ENCODE peak calls at places on chromosomes 3 and 15, in eight cellular contexts. One of them, this sample, is unnamed.
A peak's percentile ranks its signal among the peaks of the same experiment; 100 is the strongest.

GRCh38 chr3:185583925-185584324 is 2.2 kb upstream of the SENP2 start:
- DNase-seq in psoas muscle: no peak
- DNase-seq in A673: no peak
- DNase-seq in body of pancreas: no peak
- DNase-seq in prostate gland: no peak
- DNase-seq in neuronal stem cell: no peak
- DNase-seq in endothelial cell of umbilical vein: no peak
- DNase-seq in transverse colon: no peak
- DNase-seq in this sample: no peak

GRCh38 chr15:73983211-73983727 is 8.8 kb downstream of the STOML1 start:
- DNase-seq in psoas muscle: peak; percentile 76
- DNase-seq in A673: peak; percentile 49
- DNase-seq in body of pancreas: peak; percentile 56
- DNase-seq in prostate gland: peak; percentile 76
- DNase-seq in neuronal stem cell: no peak
- DNase-seq in endothelial cell of umbilical vein: peak; percentile 69
- DNase-seq in transverse colon: peak; percentile 47
- DNase-seq in this sample: no peak

GRCh38 chr3:100124116-100124767 is 9.9 kb upstream of the FILIP1L start:
- DNase-seq in psoas muscle: peak; percentile 19
- DNase-seq in A673: no peak
- DNase-seq in body of pancreas: no peak
- DNase-seq in prostate gland: no peak
- DNase-seq in neuronal stem cell: no peak
- DNase-seq in endothelial cell of umbilical vein: no peak
- DNase-seq in transverse colon: no peak
- DNase-seq in this sample: no peak

GRCh38 chr3:103949690-103950089 is 1417.0 kb upstream of the ALCAM start:
- DNase-seq in psoas muscle: no peak
- DNase-seq in A673: no peak
- DNase-seq in body of pancreas: no peak
- DNase-seq in prostate gland: no peak
- DNase-seq in neuronal stem cell: no peak
- DNase-seq in endothelial cell of umbilical vein: no peak
- DNase-seq in transverse colon: no peak
- DNase-seq in this sample: no peak

GRCh38 chr15:41919954-41920538 is 26.2 kb upstream of the SPTBN5 start:
- DNase-seq in psoas muscle: no peak
- DNase-seq in A673: no peak
- DNase-seq in body of pancreas: peak; percentile 85
- DNase-seq in prostate gland: no peak
- DNase-seq in neuronal stem cell: no peak
- DNase-seq in endothelial cell of umbilical vein: peak; percentile 97
- DNase-seq in transverse colon: no peak
- DNase-seq in this sample: no peak

GRCh38 chr3:183807329-183807728 is 18.0 kb downstream of the MAP6D1 start:
- DNase-seq in psoas muscle: no peak
- DNase-seq in A673: no peak
- DNase-seq in body of pancreas: no peak
- DNase-seq in prostate gland: no peak
- DNase-seq in neuronal stem cell: no peak
- DNase-seq in endothelial cell of umbilical vein: no peak
- DNase-seq in transverse colon: no peak
- DNase-seq in this sample: no peak

GRCh38 chr3:111936967-111937366 is 41.9 kb upstream of the ABHD10 start:
- DNase-seq in psoas muscle: no peak
- DNase-seq in A673: no peak
- DNase-seq in body of pancreas: no peak
- DNase-seq in prostate gland: no peak
- DNase-seq in neuronal stem cell: no peak
- DNase-seq in endothelial cell of umbilical vein: peak; percentile 41
- DNase-seq in transverse colon: no peak
- DNase-seq in this sample: no peak

GRCh38 chr3:123314409-123315270 is 112.9 kb downstream of the SEC22A start:
- DNase-seq in psoas muscle: no peak
- DNase-seq in A673: no peak
- DNase-seq in body of pancreas: no peak
- DNase-seq in prostate gland: no peak
- DNase-seq in neuronal stem cell: no peak
- DNase-seq in endothelial cell of umbilical vein: no peak
- DNase-seq in transverse colon: no peak
- DNase-seq in this sample: no peak

GRCh38 chr15:86384191-86384590 is 304.5 kb downstream of the AGBL1 start:
- DNase-seq in psoas muscle: no peak
- DNase-seq in A673: peak; percentile 0
- DNase-seq in body of pancreas: no peak
- DNase-seq in prostate gland: no peak
- DNase-seq in neuronal stem cell: no peak
- DNase-seq in endothelial cell of umbilical vein: no peak
- DNase-seq in transverse colon: no peak
- DNase-seq in this sample: no peak

GRCh38 chr15:42461261-42461660 is 29.7 kb downstream of the ZNF106 start:
- DNase-seq in psoas muscle: no peak
- DNase-seq in A673: peak; percentile 59
- DNase-seq in body of pancreas: no peak
- DNase-seq in prostate gland: no peak
- DNase-seq in neuronal stem cell: no peak
- DNase-seq in endothelial cell of umbilical vein: no peak
- DNase-seq in transverse colon: no peak
- DNase-seq in this sample: no peak

GRCh38 chr3:150247456-150247855 is 160.6 kb upstream of the TSC22D2 start:
- DNase-seq in psoas muscle: no peak
- DNase-seq in A673: no peak
- DNase-seq in body of pancreas: no peak
- DNase-seq in prostate gland: no peak
- DNase-seq in neuronal stem cell: no peak
- DNase-seq in endothelial cell of umbilical vein: no peak
- DNase-seq in transverse colon: no peak
- DNase-seq in this sample: no peak

GRCh38 chr3:142976621-142977398 is 13.3 kb upstream of the PAQR9 start:
- DNase-seq in psoas muscle: peak; percentile 89
- DNase-seq in A673: peak; percentile 39
- DNase-seq in body of pancreas: peak; percentile 81
- DNase-seq in prostate gland: no peak
- DNase-seq in neuronal stem cell: no peak
- DNase-seq in endothelial cell of umbilical vein: peak; percentile 92
- DNase-seq in transverse colon: peak; percentile 26
- DNase-seq in this sample: no peak

GRCh38 chr3:53821631-53822068 is 24.6 kb downstream of the CHDH start:
- DNase-seq in psoas muscle: peak; percentile 46
- DNase-seq in A673: no peak
- DNase-seq in body of pancreas: no peak
- DNase-seq in prostate gland: no peak
- DNase-seq in neuronal stem cell: no peak
- DNase-seq in endothelial cell of umbilical vein: no peak
- DNase-seq in transverse colon: no peak
- DNase-seq in this sample: peak; percentile 60

GRCh38 chr3:140570602-140571001 is 107.3 kb upstream of the TRIM42 start:
- DNase-seq in psoas muscle: no peak
- DNase-seq in A673: no peak
- DNase-seq in body of pancreas: peak; percentile 27
- DNase-seq in prostate gland: no peak
- DNase-seq in neuronal stem cell: no peak
- DNase-seq in endothelial cell of umbilical vein: no peak
- DNase-seq in transverse colon: no peak
- DNase-seq in this sample: no peak

GRCh38 chr15:31082771-31083393 is 18.6 kb downstream of the TRPM1 start:
- DNase-seq in psoas muscle: no peak
- DNase-seq in A673: no peak
- DNase-seq in body of pancreas: no peak
- DNase-seq in prostate gland: peak; percentile 53
- DNase-seq in neuronal stem cell: no peak
- DNase-seq in endothelial cell of umbilical vein: no peak
- DNase-seq in transverse colon: no peak
- DNase-seq in this sample: no peak

GRCh38 chr3:1195922-1196321 is 103.1 kb downstream of the CNTN6 start:
- DNase-seq in psoas muscle: no peak
- DNase-seq in A673: no peak
- DNase-seq in body of pancreas: no peak
- DNase-seq in prostate gland: no peak
- DNase-seq in neuronal stem cell: no peak
- DNase-seq in endothelial cell of umbilical vein: no peak
- DNase-seq in transverse colon: no peak
- DNase-seq in this sample: no peak

GRCh38 chr15:81001180-81002003 is 669 bp downstream of the TLNRD1 start:
- DNase-seq in psoas muscle: peak; percentile 62
- DNase-seq in A673: peak; percentile 68
- DNase-seq in body of pancreas: peak; percentile 61
- DNase-seq in prostate gland: peak; percentile 36
- DNase-seq in neuronal stem cell: peak; percentile 31
- DNase-seq in endothelial cell of umbilical vein: peak; percentile 55
- DNase-seq in transverse colon: peak; percentile 73
- DNase-seq in this sample: no peak

DNA sequence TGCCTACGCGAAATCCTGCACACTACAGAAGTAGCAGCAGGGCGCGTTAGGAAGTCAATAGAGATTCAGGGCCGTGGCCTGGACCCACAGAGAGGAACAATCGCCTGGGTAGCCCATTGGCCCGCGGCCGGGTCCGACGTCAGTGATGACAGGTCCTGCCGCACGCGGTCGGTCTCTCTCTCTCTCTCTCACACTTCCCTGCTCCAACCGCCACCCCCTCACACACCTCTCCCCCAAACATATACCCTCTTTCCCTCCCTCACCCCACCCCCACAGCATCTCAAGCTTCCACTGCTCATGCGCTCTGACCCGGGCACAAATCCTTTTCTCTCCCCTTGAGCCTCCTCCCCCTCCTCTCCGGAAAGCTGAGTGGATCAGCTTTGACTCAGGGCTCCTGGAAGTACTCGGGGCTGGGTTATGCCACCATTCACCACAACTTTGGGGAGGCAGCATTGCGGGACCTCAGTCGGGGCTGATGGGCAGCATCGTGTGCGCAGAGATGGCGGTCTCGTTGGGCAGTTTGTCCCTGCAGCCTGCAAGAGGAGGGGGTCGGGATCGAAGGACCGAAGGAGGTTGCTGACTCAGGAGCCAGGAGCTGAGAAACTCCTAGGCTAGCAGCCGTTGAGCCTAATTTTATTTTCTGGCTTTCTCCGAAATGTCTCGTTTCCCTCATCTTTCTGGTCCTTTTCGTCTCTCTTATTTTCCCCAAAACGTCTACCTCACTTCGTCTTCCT is 9.0 kb downstream of the ZIC4 start:
- DNase-seq in psoas muscle: no peak
- DNase-seq in A673: no peak
- DNase-seq in body of pancreas: no peak
- DNase-seq in prostate gland: no peak
- DNase-seq in neuronal stem cell: no peak
- DNase-seq in endothelial cell of umbilical vein: no peak
- DNase-seq in transverse colon: no peak
- DNase-seq in this sample: peak; percentile 66
- H3K4me3 ChIP-seq in psoas muscle: no peak overlapping the region
- H3K4me3 ChIP-seq in A673: no peak overlapping the region
- H3K4me3 ChIP-seq in body of pancreas: no peak overlapping the region
- H3K4me3 ChIP-seq in prostate gland: no peak overlapping the region
- H3K4me3 ChIP-seq in neuronal stem cell: peak overlapping the region; percentile 32
- H3K4me3 ChIP-seq in endothelial cell of umbilical vein: no peak overlapping the region
- H3K4me3 ChIP-seq in transverse colon: no peak overlapping the region
- H3K4me3 ChIP-seq in this sample: no peak overlapping the region

GRCh38 chr3:4416427-4416826 is 50.6 kb downstream of the SUMF1 start:
- DNase-seq in psoas muscle: no peak
- DNase-seq in A673: no peak
- DNase-seq in body of pancreas: no peak
- DNase-seq in prostate gland: no peak
- DNase-seq in neuronal stem cell: no peak
- DNase-seq in endothelial cell of umbilical vein: no peak
- DNase-seq in transverse colon: no peak
- DNase-seq in this sample: no peak
- H3K27ac ChIP-seq in psoas muscle: peak overlapping the region; percentile 84
- H3K27ac ChIP-seq in A673: no peak overlapping the region
- H3K27ac ChIP-seq in body of pancreas: no peak overlapping the region
- H3K27ac ChIP-seq in prostate gland: peak overlapping the region; percentile 61
- H3K27ac ChIP-seq in neuronal stem cell: no peak overlapping the region
- H3K27ac ChIP-seq in endothelial cell of umbilical vein: no peak overlapping the region
- H3K27ac ChIP-seq in transverse colon: no peak overlapping the region
- H3K27ac ChIP-seq in this sample: peak overlapping the region; percentile 67

DNA sequence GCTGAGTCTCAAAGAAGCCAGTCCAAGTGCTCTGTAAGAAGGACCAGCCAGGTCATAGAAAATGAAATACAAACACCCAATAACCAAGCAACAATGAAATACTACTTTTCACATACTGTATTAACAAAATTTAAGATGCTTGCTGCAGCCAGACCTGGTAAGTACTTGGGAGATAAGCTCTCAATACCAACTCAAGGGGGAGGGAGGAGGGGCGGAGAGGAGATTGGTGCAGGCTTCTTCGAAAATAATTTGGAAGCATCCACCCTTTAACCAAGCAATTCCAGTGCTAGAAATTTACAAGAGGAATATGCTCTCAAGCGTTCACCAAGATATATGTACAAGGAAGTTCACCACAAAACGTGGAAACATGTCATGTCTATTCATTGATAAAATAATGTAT is 7.6 kb upstream of the LRRC2 start:
- DNase-seq in psoas muscle: no peak
- DNase-seq in A673: no peak
- DNase-seq in body of pancreas: no peak
- DNase-seq in prostate gland: no peak
- DNase-seq in neuronal stem cell: no peak
- DNase-seq in endothelial cell of umbilical vein: no peak
- DNase-seq in transverse colon: no peak
- DNase-seq in this sample: no peak
- H3K4me3 ChIP-seq in psoas muscle: no peak overlapping the region
- H3K4me3 ChIP-seq in A673: no peak overlapping the region
- H3K4me3 ChIP-seq in body of pancreas: no peak overlapping the region
- H3K4me3 ChIP-seq in prostate gland: no peak overlapping the region
- H3K4me3 ChIP-seq in neuronal stem cell: no peak overlapping the region
- H3K4me3 ChIP-seq in endothelial cell of umbilical vein: no peak overlapping the region
- H3K4me3 ChIP-seq in transverse colon: no peak overlapping the region
- H3K4me3 ChIP-seq in this sample: no peak overlapping the region

DNA sequence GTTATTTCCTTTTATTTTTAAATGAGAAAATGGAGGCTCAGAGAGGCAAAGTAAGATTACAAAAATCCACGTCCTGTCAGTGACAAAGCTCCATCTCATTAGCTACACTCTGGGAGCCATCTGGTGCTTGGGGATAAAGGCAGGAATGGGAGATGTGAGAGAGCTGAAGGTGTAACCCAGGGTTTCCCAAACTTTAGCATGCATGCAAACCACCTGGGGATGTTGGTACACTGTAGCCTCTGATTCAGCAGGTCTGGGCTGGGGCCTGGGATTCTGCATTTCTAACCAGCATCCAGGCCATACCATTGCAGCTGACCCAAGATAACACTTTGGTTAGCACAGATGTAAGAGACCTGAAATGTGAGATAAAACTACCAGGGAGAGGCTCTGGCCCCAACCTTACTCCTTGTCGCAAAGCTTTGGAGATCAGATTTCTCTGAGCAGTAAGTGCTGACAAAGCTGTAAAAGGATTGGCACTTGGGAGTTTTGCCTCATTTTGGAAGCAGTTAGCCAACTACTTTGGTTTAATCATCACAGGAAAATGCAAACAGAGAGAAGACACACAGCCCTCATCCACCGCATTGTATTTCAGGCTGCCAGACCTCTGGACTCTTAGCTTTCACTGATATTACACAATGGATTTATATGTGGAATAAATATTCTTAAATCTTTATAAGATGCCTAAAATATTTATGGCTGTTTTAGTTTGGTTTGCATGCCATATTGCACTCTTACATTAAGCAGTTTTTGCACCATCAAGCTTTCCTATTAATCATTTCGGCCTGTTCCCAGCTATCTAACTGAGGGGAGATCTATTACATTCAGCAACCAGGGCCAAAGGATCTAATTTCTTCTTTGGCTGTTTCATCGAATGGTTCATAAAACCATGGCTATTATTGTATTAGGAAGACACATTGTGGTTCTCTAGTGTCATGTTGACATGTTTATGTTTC is 263.0 kb downstream of the EBLN2 start:
- DNase-seq in psoas muscle: no peak
- DNase-seq in A673: peak; percentile 12
- DNase-seq in body of pancreas: no peak
- DNase-seq in prostate gland: no peak
- DNase-seq in neuronal stem cell: no peak
- DNase-seq in endothelial cell of umbilical vein: no peak
- DNase-seq in transverse colon: no peak
- DNase-seq in this sample: no peak
- H3K27ac ChIP-seq in psoas muscle: peak overlapping the region; percentile 9
- H3K27ac ChIP-seq in A673: no peak overlapping the region
- H3K27ac ChIP-seq in body of pancreas: no peak overlapping the region
- H3K27ac ChIP-seq in prostate gland: no peak overlapping the region
- H3K27ac ChIP-seq in neuronal stem cell: no peak overlapping the region
- H3K27ac ChIP-seq in endothelial cell of umbilical vein: no peak overlapping the region
- H3K27ac ChIP-seq in transverse colon: no peak overlapping the region
- H3K27ac ChIP-seq in this sample: no peak overlapping the region

This sample was measured in coronary artery.